ENCODE peak calls at places on chromosome 20, in seven cellular contexts. B, A, V, E, G, J and M are unnamed samples.
A peak's percentile ranks its signal among the peaks of the same experiment; 100 is the strongest.

GRCh38 chr20:59016795-59017492 is 2.3 kb upstream of the TUBB1 start:
- DNase-seq in B (no peak), J (no peak), A (no peak), V (no peak), G (no peak), E (no peak), M (no peak)

GRCh38 chr20:33999025-33999629 is 5.4 kb downstream of the RALY start:
- DNase-seq in B (no peak), A (no peak), V (no peak), J (no peak), E (no peak), G (no peak), M (no peak)

GRCh38 chr20:8963330-8963729 is 105.6 kb upstream of the PLCB4 start:
- DNase-seq in E (no peak), V (no peak), B (no peak), J (no peak), G (no peak), A (no peak), M (no peak)

GRCh38 chr20:1013566-1014340 is 11.6 kb upstream of the RSPO4 start:
- DNase-seq in J (no peak), G (no peak), A (no peak), B (no peak), V (no peak), E (no peak), M (no peak)

GRCh38 chr20:52154575-52154974 is 37.0 kb downstream of the ZFP64 start:
- DNase-seq in B (no peak), V (no peak), A (no peak), G (no peak), J (no peak), E (no peak), M (no peak)

GRCh38 chr20:672975-673604 is 2.5 kb downstream of the SCRT2 start:
- DNase-seq in G (no peak), V (no peak), A (no peak), E (no peak), B (no peak), J (no peak), M (no peak)

GRCh38 chr20:50540620-50541605 is 30.7 kb downstream of the PTPN1 start:
- DNase-seq in G (no peak), B (no peak), J (no peak), A (no peak), V (no peak), E (no peak), M (no peak)

GRCh38 chr20:62346398-62347150 is 20.5 kb downstream of the LAMA5 start:
- DNase-seq in A (no peak), V (no peak), G (no peak), E (no peak), J (no peak), B (no peak), M (no peak)

GRCh38 chr20:25544760-25545159 is 40.6 kb downstream of the NINL start:
- DNase-seq in B (peak; percentile 90), V (no peak), G (no peak), E (no peak), J (no peak), A (no peak), M (no peak)

GRCh38 chr20:62174870-62175624 is 7.8 kb upstream of the MTG2 start:
- DNase-seq in V (no peak), G (no peak), B (no peak), J (no peak), E (no peak), A (no peak), M (no peak)

GRCh38 chr20:45105317-45105716 is 4.4 kb upstream of the KCNS1 start:
- DNase-seq in J (no peak), A (no peak), E (no peak), B (no peak), V (no peak), G (no peak), M (no peak)

GRCh38 chr20:49867453-49868215 is 47.7 kb downstream of the SPATA2 start:
- DNase-seq in G (no peak), B (no peak), V (no peak), A (no peak), E (no peak), J (no peak), M (no peak)

GRCh38 chr20:25158043-25158442 is 37.5 kb upstream of the ENTPD6 start:
- DNase-seq in E (no peak), J (no peak), G (no peak), A (no peak), V (no peak), B (no peak), M (no peak)

GRCh38 chr20:2865630-2866029 is 7.7 kb upstream of the PTPRA start:
- DNase-seq in E (no peak), B (no peak), V (no peak), A (no peak), J (no peak), G (no peak), M (peak; percentile 42)

GRCh38 chr20:58169441-58169840 is 59.0 kb downstream of the ANKRD60 start:
- DNase-seq in A (no peak), E (no peak), B (no peak), J (no peak), V (no peak), G (no peak), M (no peak)

GRCh38 chr20:354298-354977 is 7.5 kb downstream of the NRSN2 start:
- DNase-seq in J (peak; percentile 91), B (peak; percentile 76), A (peak; percentile 62), V (peak; percentile 82), G (peak; percentile 74), E (peak; percentile 83), M (peak; percentile 74)

GRCh38 chr20:51412333-51412761 is 130.2 kb downstream of the NFATC2 start:
- DNase-seq in G (no peak), A (no peak), V (no peak), E (no peak), B (no peak), J (no peak), M (no peak)

GRCh38 chr20:33433465-33433864 is 10.1 kb downstream of the SNTA1 start:
- DNase-seq in J (no peak), B (no peak), G (no peak), V (no peak), A (no peak), E (no peak), M (no peak)

GRCh38 chr20:57678340-57678739 is 31.5 kb downstream of the PMEPA1 start:
- DNase-seq in V (peak; percentile 47), E (no peak), G (no peak), J (no peak), A (no peak), B (peak; percentile 70), M (no peak)

GRCh38 chr20:46365483-46366215 is 40.8 kb downstream of the ELMO2 start:
- DNase-seq in J (no peak), G (no peak), A (no peak), V (no peak), B (no peak), E (no peak), M (no peak)